ENCODE peak calls at places on chromosome 16, in ten cellular contexts. X, I, Y, N, C, R, P, K, S and H are unnamed samples.
A peak's percentile ranks its signal among the peaks of the same experiment; 100 is the strongest.

GRCh38 chr16:77736879-77737278 is 14.6 kb downstream of the NUDT7 start:
- DNase-seq in X (no peak), I (no peak), Y (no peak), N (no peak), C (no peak), R (no peak), P (no peak), K (no peak), S (no peak), H (no peak)

GRCh38 chr16:81473561-81473960 is 29.0 kb downstream of the CMIP start:
- DNase-seq in X (no peak), I (no peak), Y (no peak), N (no peak), C (no peak), R (no peak), P (no peak), K (no peak), S (no peak), H (no peak)

GRCh38 chr16:69831212-69832123 is 69.3 kb downstream of the WWP2 start:
- DNase-seq in X (no peak), I (no peak), Y (no peak), N (no peak), C (no peak), R (no peak), P (no peak), K (no peak), S (no peak), H (no peak)

GRCh38 chr16:15482068-15482747 is 47.8 kb downstream of the BMERB1 start:
- DNase-seq in X (no peak), I (no peak), Y (peak; percentile 70), N (no peak), C (peak; percentile 53), R (peak; percentile 82), P (no peak), K (peak; percentile 94), S (no peak), H (peak; percentile 35)

GRCh38 chr16:5350118-5350517 is 252.5 kb upstream of the EEF2KMT start:
- DNase-seq in X (no peak), I (no peak), Y (no peak), N (no peak), C (no peak), R (no peak), P (no peak), K (peak; percentile 1), S (no peak), H (peak; percentile 65)

GRCh38 chr16:84780977-84781376 is 38.8 kb upstream of the CRISPLD2 start:
- DNase-seq in X (no peak), I (no peak), Y (no peak), N (no peak), C (no peak), R (no peak), P (no peak), K (no peak), S (no peak), H (no peak)

GRCh38 chr16:67430504-67431076 is 331 bp upstream of the HSD11B2 start:
- DNase-seq in X (peak; percentile 38), I (peak; percentile 10), Y (peak; percentile 87), N (no peak), C (peak; percentile 33), R (peak; percentile 49), P (peak; percentile 47), K (peak; percentile 42), S (no peak), H (peak; percentile 40)

GRCh38 chr16:70331588-70332358 is 14.9 kb upstream of the DDX19A start:
- DNase-seq in X (no peak), I (no peak), Y (no peak), N (no peak), C (no peak), R (peak; percentile 28), P (no peak), K (no peak), S (no peak), H (peak; percentile 28)

GRCh38 chr16:46648656-46649055 is 27.5 kb upstream of the SHCBP1 start:
- DNase-seq in X (no peak), I (no peak), Y (no peak), N (no peak), C (no peak), R (no peak), P (no peak), K (no peak), S (no peak), H (no peak)

GRCh38 chr16:10992112-10992511 is 47.7 kb downstream of the CLEC16A start:
- DNase-seq in X (no peak), I (no peak), Y (no peak), N (no peak), C (no peak), R (no peak), P (no peak), K (no peak), S (no peak), H (no peak)

GRCh38 chr16:11977206-11978041 is 890 bp downstream of the SNX29 start:
- DNase-seq in X (no peak), I (no peak), Y (no peak), N (no peak), C (no peak), R (no peak), P (no peak), K (peak; percentile 81), S (no peak), H (no peak)

GRCh38 chr16:22162658-22163009 is 328 bp downstream of the SDR42E2 start:
- DNase-seq in X (no peak), I (no peak), Y (no peak), N (no peak), C (no peak), R (no peak), P (no peak), K (no peak), S (no peak), H (no peak)

GRCh38 chr16:88339926-88340754 is 42.6 kb upstream of the ZNF469 start:
- DNase-seq in X (no peak), I (no peak), Y (no peak), N (no peak), C (no peak), R (no peak), P (no peak), K (no peak), S (peak; percentile 29), H (peak; percentile 17)

GRCh38 chr16:79712273-79712672 is 111.7 kb upstream of the MAF start:
- DNase-seq in X (no peak), I (no peak), Y (no peak), N (no peak), C (no peak), R (no peak), P (no peak), K (no peak), S (no peak), H (no peak)

GRCh38 chr16:15464401-15465186 is 30.2 kb downstream of the BMERB1 start:
- DNase-seq in X (no peak), I (no peak), Y (no peak), N (no peak), C (no peak), R (no peak), P (no peak), K (no peak), S (no peak), H (no peak)

GRCh38 chr16:51538707-51539604 is 387.9 kb upstream of the SALL1 start:
- DNase-seq in X (no peak), I (no peak), Y (no peak), N (no peak), C (no peak), R (no peak), P (no peak), K (peak; percentile 30), S (no peak), H (no peak)